ENCODE peak calls at places on chromosomes 16 and 17, in ten cellular contexts. M is psoas muscle; V is IMR-90; P is lower lobe of right lung; G is uterus; K is HCT116; U is CD4-positive, CD25-positive, alpha-beta regulatory T cell; F is neural progenitor cell; W is tibial nerve; N is tibial artery. R is an unnamed sample.

GRCh38 chr17:28334666-28335200 is 539 bp downstream of the IFT20 start:
- DNase-seq in M (no peak), V (peak; percentile 63), P (no peak), G (no peak), K (no peak), U (no peak), F (no peak), W (no peak), N (no peak), R (no peak)

GRCh38 chr16:71344315-71344905 is 14.1 kb upstream of the CALB2 start:
- DNase-seq in M (no peak), V (no peak), P (no peak), G (no peak), K (no peak), U (no peak), F (no peak), W (no peak), N (no peak), R (no peak)

GRCh38 chr17:73492125-73492801 is 152.0 kb downstream of the SDK2 start:
- DNase-seq in M (no peak), V (no peak), P (no peak), G (no peak), K (no peak), U (no peak), F (no peak), W (no peak), N (no peak), R (no peak)

GRCh38 chr16:77991701-77992100 is 30.6 kb upstream of the CLEC3A start:
- DNase-seq in M (no peak), V (no peak), P (no peak), G (no peak), K (no peak), U (no peak), F (no peak), W (no peak), N (no peak), R (no peak)

GRCh38 chr16:70402916-70403659 is 35.8 kb downstream of the ST3GAL2 start:
- DNase-seq in M (no peak), V (peak; percentile 63), P (no peak), G (no peak), K (no peak), U (no peak), F (no peak), W (no peak), N (no peak), R (no peak)

GRCh38 chr16:83615553-83615952 is 192.2 kb upstream of the HSBP1 start:
- DNase-seq in M (no peak), V (peak; percentile 48), P (no peak), G (no peak), K (no peak), U (no peak), F (no peak), W (no peak), N (no peak), R (no peak)

GRCh38 chr17:29568331-29569244 is at the start of gene TP53I13:
- DNase-seq in M (peak; percentile 91), V (peak; percentile 68), P (peak; percentile 92), G (peak; percentile 87), K (peak; percentile 22), U (peak; percentile 83), F (peak; percentile 93), W (peak; percentile 80), N (peak; percentile 84), R (peak; percentile 92)

GRCh38 chr16:35752773-35753558 is 2293.6 kb downstream of the TP53TG3F start:
- DNase-seq in M (no peak), V (no peak), P (peak; percentile 30), G (no peak), K (no peak), U (no peak), F (no peak), W (no peak), N (no peak), R (no peak)

GRCh38 chr17:77349976-77350830 is 209.4 kb downstream of the SEC14L1 start:
- DNase-seq in M (no peak), V (peak; percentile 86), P (no peak), G (no peak), K (no peak), U (no peak), F (no peak), W (no peak), N (no peak), R (peak; percentile 14)

GRCh38 chr16:50526796-50527195 is 21.4 kb upstream of the NKD1 start:
- DNase-seq in M (no peak), V (no peak), P (no peak), G (no peak), K (no peak), U (no peak), F (no peak), W (no peak), N (no peak), R (no peak)

GRCh38 chr16:68400924-68401460 is 47.3 kb downstream of the SMPD3 start:
- DNase-seq in M (no peak), V (no peak), P (peak; percentile 10), G (no peak), K (no peak), U (no peak), F (no peak), W (no peak), N (no peak), R (no peak)

GRCh38 chr16:49280022-49280741 is 1.5 kb downstream of the CBLN1 start:
- DNase-seq in M (no peak), V (no peak), P (no peak), G (no peak), K (no peak), U (no peak), F (peak; percentile 90), W (no peak), N (no peak), R (no peak)

GRCh38 chr16:57133911-57134310 is 41.5 kb downstream of the CPNE2 start:
- DNase-seq in M (no peak), V (no peak), P (no peak), G (no peak), K (no peak), U (no peak), F (no peak), W (no peak), N (no peak), R (no peak)
- H3K27ac ChIP-seq in M (no peak overlapping the region), V (no peak overlapping the region), P (peak overlapping the region; percentile 33), G (no peak overlapping the region), K (no peak overlapping the region), U (peak overlapping the region; percentile 88), F (no peak overlapping the region), W (no peak overlapping the region), N (no peak overlapping the region), R (no peak overlapping the region)

GRCh38 chr17:38352245-38353083 is 820 bp downstream of the SOCS7 start:
- DNase-seq in M (peak; percentile 30), V (no peak), P (peak; percentile 60), G (peak; percentile 33), K (no peak), U (no peak), F (peak; percentile 58), W (no peak), N (peak; percentile 37), R (peak; percentile 42)
- H3K4me3 ChIP-seq in M (peak overlapping the region; percentile 92), V (peak overlapping the region; percentile 80), P (peak overlapping the region; percentile 86), G (peak overlapping the region; percentile 94), K (peak overlapping the region; percentile 58), U (peak overlapping the region; percentile 77), F (peak overlapping the region; percentile 88), W (peak overlapping the region; percentile 64), N (peak overlapping the region; percentile 71), R (peak overlapping the region; percentile 95)

DNA sequence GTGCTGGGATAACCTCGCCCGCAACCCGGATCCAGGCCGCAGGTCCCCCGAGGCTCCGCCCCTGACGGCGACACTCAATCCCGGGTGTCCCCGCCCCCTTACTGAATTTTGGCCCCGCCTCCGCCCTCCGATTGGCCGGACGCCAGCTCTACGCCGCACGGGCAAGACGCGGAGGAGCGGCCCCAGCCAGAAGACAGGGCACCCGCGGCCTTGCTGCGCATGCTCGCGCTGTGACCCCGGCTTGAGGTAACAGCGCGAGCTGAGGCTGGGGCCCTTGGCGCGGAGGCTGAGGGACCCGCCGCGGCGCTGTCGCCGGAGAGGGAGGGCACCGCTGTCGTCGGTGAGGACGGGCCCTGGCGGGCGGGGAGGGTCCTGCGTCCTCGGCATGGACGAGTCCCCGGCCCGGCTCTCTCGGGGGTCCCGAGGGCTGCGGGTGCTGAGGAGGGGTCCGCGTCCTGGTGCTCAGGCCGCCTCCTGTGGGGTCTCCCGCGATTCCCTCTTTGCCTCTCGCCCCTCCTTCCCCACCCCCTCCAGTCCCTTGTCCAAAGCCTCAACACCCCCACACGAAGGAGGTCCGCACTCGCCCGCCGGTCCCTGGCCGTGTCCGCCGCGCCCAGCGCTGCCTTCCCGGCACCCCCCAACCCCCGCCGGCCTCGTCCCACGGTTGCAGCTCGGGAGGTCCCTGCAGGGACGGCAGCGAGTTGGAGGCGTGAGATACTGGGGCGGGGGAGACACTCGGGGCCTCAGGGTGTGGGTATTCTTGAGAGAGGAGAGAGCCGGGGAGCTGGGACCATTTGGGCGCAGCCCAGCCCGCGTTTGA is at the start of gene FLYWCH2:
- DNase-seq in M (peak; percentile 98), V (peak; percentile 93), P (peak; percentile 97), G (peak; percentile 97), K (peak; percentile 91), U (peak; percentile 99), F (peak; percentile 99), W (peak; percentile 99), N (peak; percentile 97), R (peak; percentile 97)
- H3K4me1 ChIP-seq in M (no peaks in the 10 kb centered on the region), V (peaks cover 4% of the 10 kb centered on the region), P (peaks cover 12% of the 10 kb centered on the region), G (no peaks in the 10 kb centered on the region), K (peaks cover 9% of the 10 kb centered on the region), U (peaks cover 17% of the 10 kb centered on the region), F (no peaks in the 10 kb centered on the region), W (peaks cover 11% of the 10 kb centered on the region), N (no peaks in the 10 kb centered on the region), R (peaks cover 7% of the 10 kb centered on the region)

GRCh38 chr16:24074574-24074973 is 181.6 kb upstream of the CACNG3 start:
- DNase-seq in M (no peak), V (no peak), P (no peak), G (no peak), K (no peak), U (no peak), F (no peak), W (no peak), N (no peak), R (no peak)

GRCh38 chr16:24075302-24075701 is 180.8 kb upstream of the CACNG3 start:
- DNase-seq in M (no peak), V (no peak), P (no peak), G (no peak), K (no peak), U (no peak), F (no peak), W (no peak), N (no peak), R (no peak)

GRCh38 chr16:24077989-24078388 is 178.1 kb upstream of the CACNG3 start:
- DNase-seq in M (no peak), V (no peak), P (no peak), G (no peak), K (no peak), U (no peak), F (no peak), W (no peak), N (no peak), R (no peak)

GRCh38 chr16:24075929-24076716 is 180.0 kb upstream of the CACNG3 start:
- DNase-seq in M (no peak), V (no peak), P (no peak), G (no peak), K (peak; percentile 10), U (no peak), F (peak; percentile 13), W (no peak), N (no peak), R (no peak)

DNA sequence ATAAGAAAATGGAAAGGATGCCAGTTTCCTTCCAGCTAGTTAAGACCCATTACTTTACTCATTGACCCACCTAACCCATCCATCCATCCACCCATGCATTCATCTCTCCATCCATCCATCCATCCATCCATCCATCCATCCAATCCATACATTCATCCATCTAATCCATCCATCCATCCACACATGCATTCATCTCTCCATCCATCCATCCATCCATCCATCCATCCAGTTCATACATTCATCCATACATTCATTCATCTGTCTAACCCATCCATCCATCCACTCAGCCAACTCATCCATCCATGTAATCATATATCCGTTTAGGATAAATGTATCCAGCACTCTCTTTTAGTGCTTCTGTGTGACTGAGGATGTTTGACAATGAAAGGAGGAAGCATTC is 178.8 kb upstream of the CACNG3 start:
- DNase-seq in M (no peak), V (no peak), P (no peak), G (no peak), K (no peak), U (no peak), F (no peak), W (no peak), N (no peak), R (no peak)
- H3K27ac ChIP-seq in M (no peak overlapping the region), V (no peak overlapping the region), P (no peak overlapping the region), G (no peak overlapping the region), K (no peak overlapping the region), U (no peak overlapping the region), F (no peak overlapping the region), W (no peak overlapping the region), N (no peak overlapping the region), R (no peak overlapping the region)